ENCODE peak calls at places on chromosomes 3 and 15, in ten cellular contexts. E is HFFc6, O is fibroblast of mammary gland, W is endothelial cell of umbilical vein, F is fibroblast of villous mesenchyme, N is heart right ventricle, K is psoas muscle, S is nephron progenitor cell, Q is GM20000, V is bronchial epithelial cell. L is an unnamed sample.

GRCh38 chr3:9838856-9839255 is 5.0 kb downstream of the RPUSD3 start:
- DNase-seq in F (no peak), Q (no peak), W (no peak), O (no peak), E (no peak), S (no peak), K (no peak), V (no peak), N (no peak), L (no peak)

GRCh38 chr15:78944669-78945407 is at the start of gene CTSH:
- DNase-seq in W (peak), K (peak), E (no peak), O (no peak), S (peak), N (peak), V (no peak), Q (peak), F (peak), L (peak)

GRCh38 chr15:35624881-35625280 is 78.9 kb upstream of the DPH6 start:
- DNase-seq in F (peak), V (peak), O (peak), Q (no peak), E (peak), S (no peak), N (no peak), W (no peak), K (peak), L (no peak)

GRCh38 chr3:25901796-25902195 is 111.9 kb downstream of the OXSM start:
- DNase-seq in F (no peak), N (no peak), E (no peak), Q (no peak), V (no peak), K (no peak), O (no peak), S (no peak), W (no peak), L (no peak)

GRCh38 chr3:100067589-100067988 is 46.7 kb downstream of the FILIP1L start:
- DNase-seq in K (no peak), O (no peak), E (no peak), N (no peak), V (no peak), W (no peak), Q (no peak), F (no peak), S (no peak), L (no peak)

GRCh38 chr3:56862352-56863062 is 60.8 kb upstream of the ARHGEF3 start:
- DNase-seq in V (peak), K (no peak), O (peak), Q (peak), E (peak), N (no peak), F (peak), S (no peak), W (peak), L (no peak)

GRCh38 chr15:38647683-38648082 is 83.1 kb upstream of the RASGRP1 start:
- DNase-seq in S (no peak), F (peak), K (no peak), E (no peak), W (peak), V (peak), N (no peak), O (peak), Q (no peak), L (no peak)

GRCh38 chr15:64865998-64866520 is 24.3 kb downstream of the PLEKHO2 start:
- DNase-seq in Q (no peak), K (no peak), E (peak), F (peak), V (no peak), O (peak), S (no peak), W (no peak), N (no peak), L (no peak)

GRCh38 chr15:61681676-61682075 is 378.6 kb downstream of the VPS13C start:
- DNase-seq in Q (no peak), S (no peak), K (no peak), W (no peak), N (no peak), V (peak), F (no peak), E (no peak), O (no peak), L (no peak)

GRCh38 chr3:76365284-76365683 is 579.9 kb upstream of the ZNF717 start:
- DNase-seq in F (no peak), W (no peak), K (no peak), S (no peak), E (no peak), V (no peak), Q (no peak), N (no peak), O (no peak), L (no peak)

GRCh38 chr3:76367281-76367680 is 581.9 kb upstream of the ZNF717 start:
- DNase-seq in W (no peak), F (peak), S (no peak), E (no peak), K (no peak), O (no peak), N (no peak), Q (no peak), V (no peak), L (no peak)

GRCh38 chr3:76372497-76372896 is 587.1 kb upstream of the ZNF717 start:
- DNase-seq in V (no peak), E (no peak), S (no peak), O (no peak), W (no peak), K (no peak), F (no peak), N (no peak), Q (no peak), L (no peak)

GRCh38 chr3:76370749-76371148 is 585.4 kb upstream of the ZNF717 start:
- DNase-seq in Q (no peak), W (no peak), N (no peak), S (no peak), F (no peak), K (no peak), E (no peak), O (no peak), V (no peak), L (no peak)

DNA sequence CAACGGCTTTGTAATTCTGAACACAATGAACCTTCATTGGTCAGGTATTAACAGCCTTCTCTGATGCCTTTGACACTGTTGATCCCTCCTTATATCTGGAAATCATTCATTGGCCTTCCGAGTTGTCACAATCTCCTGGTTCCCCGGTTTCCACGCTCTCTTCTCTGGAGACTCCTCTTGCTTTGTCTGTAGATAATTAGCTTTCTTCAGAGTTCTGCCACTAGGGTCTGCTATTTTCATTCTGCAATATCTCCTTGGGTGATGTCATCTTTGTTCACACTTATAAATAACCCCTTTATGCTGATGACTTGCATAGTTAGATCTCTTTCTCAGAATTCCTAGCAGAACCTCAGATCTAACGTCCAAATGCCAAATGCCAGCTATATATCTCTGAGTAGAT is 583.8 kb upstream of the ZNF717 start:
- DNase-seq in F (peak), S (no peak), Q (no peak), N (no peak), K (no peak), O (no peak), E (no peak), W (no peak), V (peak), L (no peak)
- TF ChIP-seq CTCF in F (peak), S (no peak), Q (no peak), N (peak), K (no peak), O (no peak), E (no peak), W (no peak), V (no peak), L (peak)

DNA sequence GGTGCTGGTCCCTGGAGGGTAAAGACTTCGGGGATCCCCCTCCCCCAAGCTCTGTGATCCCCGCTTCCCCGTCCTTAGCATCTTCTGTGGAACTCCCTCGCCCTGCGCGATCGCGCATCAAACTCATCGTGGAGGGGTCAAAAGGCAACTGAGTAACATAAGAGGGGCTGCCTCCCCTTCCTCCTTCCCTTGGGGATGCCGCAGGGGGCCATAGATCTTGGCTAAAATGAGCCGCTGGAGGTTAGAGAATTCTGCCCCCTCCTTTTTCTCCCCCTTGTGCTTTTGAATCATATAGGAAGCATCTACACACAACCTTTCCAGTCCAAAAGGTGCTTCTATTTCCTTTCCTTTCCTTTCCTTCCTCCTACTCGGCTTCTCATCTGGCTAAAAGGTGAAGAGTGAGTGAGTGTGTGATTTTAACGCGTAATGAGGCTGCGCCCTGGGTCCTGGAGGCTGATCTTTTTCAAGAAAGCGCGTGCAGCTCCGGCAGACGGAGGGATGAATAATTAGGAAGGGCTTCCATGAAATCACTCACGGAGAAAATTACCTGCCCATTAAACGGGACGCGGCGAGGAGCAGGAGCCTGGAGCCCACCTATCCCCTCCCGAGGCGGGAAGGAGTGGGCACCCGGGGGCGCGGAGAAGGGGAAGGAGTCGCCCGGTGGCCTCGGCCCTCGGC is 832 bp upstream of the ROBO2 start:
- DNase-seq in Q (no peak), V (peak), F (peak), E (no peak), W (no peak), S (peak), O (peak), N (no peak), K (no peak), L (no peak)
- TF ChIP-seq CTCF in Q (no peak), V (no peak), F (no peak), E (no peak), W (no peak), S (no peak), O (no peak), N (no peak), K (no peak), L (no peak)

GRCh38 chr3:46860381-46861292 is 2.6 kb downstream of the MYL3 start:
- DNase-seq in O (no peak), Q (no peak), F (no peak), W (no peak), V (no peak), K (peak), N (peak), E (no peak), S (peak), L (no peak)
- TF ChIP-seq CTCF in O (peak), Q (peak), F (peak), W (peak), V (peak), K (peak), N (peak), E (peak), S (peak), L (peak)

DNA sequence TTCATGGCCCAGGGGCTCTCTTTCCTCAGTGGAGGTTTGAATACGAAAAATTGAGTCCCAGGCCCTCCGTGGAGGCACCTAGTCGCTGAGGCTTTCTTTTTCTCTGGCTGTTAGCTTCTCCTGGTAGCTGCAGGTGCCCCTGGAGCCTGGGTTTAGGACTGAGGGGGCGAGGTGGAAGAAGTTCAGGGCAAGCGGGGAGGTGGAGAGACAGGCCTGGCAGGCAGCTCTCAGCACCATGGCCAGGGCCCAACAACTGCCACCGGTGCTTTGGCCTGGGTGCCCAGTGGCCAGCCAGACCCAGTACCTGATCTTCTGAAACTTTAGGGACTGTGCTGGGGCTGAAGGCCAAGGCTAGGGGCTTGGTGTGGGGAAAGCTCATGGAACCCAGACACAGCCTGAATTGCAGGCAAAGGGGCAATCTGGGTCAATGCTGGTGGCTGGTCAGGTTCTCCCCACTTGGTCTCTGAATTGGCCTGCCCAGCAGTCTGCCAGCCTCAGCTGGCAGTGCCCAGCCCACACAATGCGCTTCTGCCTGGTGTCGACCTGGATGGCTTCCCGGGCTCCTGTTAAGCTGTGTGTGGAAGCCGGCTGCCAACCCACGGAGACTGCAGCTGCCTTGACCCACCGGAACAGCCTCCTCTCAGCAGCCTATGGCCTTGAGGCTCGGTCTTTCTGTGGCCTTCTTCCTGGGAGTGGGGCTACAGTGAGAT is 30.3 kb upstream of the POLG start:
- DNase-seq in K (no peak), N (no peak), E (no peak), W (no peak), Q (no peak), S (peak), O (no peak), V (no peak), F (no peak), L (no peak)
- TF ChIP-seq CTCF in K (no peak), N (no peak), E (no peak), W (no peak), Q (no peak), S (no peak), O (no peak), V (no peak), F (no peak), L (no peak)

GRCh38 chr3:140050396-140050795 is 115.4 kb downstream of the CLSTN2 start:
- DNase-seq in F (no peak), Q (no peak), O (no peak), W (no peak), S (no peak), E (no peak), K (no peak), N (no peak), V (no peak), L (no peak)

GRCh38 chr3:140053011-140053702 is 118.2 kb downstream of the CLSTN2 start:
- DNase-seq in F (no peak), E (no peak), W (no peak), O (no peak), N (no peak), K (no peak), V (no peak), S (peak), Q (no peak), L (no peak)

GRCh38 chr3:140053794-140054193 is 118.8 kb downstream of the CLSTN2 start:
- DNase-seq in W (no peak), Q (no peak), O (no peak), S (no peak), E (no peak), F (no peak), K (no peak), N (no peak), V (no peak), L (no peak)

GRCh38 chr3:140055032-140055791 is 120.2 kb downstream of the CLSTN2 start:
- DNase-seq in V (no peak), O (no peak), N (no peak), E (no peak), W (no peak), F (no peak), Q (no peak), K (no peak), S (no peak), L (no peak)

DNA sequence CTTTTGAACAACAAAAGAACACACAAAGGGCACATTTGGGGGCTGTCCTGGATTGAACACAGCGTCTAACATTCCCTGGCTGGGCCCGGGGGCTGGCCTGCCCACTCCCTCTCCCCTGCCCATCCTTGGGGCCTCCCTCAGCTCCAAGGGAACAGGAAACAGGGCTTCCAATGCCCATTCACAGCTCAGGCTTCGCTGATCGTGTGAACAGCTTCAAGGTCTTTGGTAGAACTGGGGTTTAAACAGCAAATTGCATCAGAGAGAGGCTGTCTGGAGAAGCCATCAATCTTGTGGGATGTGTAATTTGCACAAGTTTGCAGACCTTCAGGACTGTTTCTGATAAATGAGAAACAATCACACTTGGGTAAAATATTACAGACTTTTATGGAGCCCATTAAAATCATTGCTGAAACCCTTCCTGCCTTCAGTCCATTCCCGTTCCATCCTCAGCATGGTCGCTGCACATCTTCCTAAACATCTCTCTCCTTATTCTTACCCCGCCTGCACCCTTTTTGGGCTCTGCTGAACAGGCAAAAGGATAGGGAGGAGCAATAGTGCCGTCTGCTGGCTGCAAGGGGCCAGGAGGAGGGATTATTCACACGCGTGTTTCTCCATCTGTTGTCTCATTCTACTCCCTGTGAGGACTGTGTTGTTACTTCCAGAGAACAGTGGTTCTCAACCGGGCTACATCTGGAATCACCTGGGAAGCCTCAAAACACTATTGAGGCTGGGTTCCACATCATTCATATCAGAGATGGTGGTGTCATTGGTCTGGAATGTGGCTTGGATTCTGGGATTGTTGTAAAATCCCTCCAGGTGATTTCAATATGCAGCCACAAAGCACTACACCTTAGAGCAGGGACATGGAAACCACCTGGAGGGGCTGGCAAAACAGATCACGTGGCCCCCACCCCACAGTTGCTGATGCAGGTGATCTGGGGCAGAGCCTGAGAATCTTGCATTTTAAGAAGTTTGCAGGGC is 116.3 kb downstream of the CLSTN2 start:
- DNase-seq in K (no peak), E (no peak), V (peak), F (no peak), S (no peak), Q (no peak), W (no peak), N (no peak), O (peak), L (no peak)
- TF ChIP-seq CTCF in K (peak), E (no peak), V (peak), F (peak), S (no peak), Q (peak), W (no peak), N (peak), O (peak), L (peak)

DNA sequence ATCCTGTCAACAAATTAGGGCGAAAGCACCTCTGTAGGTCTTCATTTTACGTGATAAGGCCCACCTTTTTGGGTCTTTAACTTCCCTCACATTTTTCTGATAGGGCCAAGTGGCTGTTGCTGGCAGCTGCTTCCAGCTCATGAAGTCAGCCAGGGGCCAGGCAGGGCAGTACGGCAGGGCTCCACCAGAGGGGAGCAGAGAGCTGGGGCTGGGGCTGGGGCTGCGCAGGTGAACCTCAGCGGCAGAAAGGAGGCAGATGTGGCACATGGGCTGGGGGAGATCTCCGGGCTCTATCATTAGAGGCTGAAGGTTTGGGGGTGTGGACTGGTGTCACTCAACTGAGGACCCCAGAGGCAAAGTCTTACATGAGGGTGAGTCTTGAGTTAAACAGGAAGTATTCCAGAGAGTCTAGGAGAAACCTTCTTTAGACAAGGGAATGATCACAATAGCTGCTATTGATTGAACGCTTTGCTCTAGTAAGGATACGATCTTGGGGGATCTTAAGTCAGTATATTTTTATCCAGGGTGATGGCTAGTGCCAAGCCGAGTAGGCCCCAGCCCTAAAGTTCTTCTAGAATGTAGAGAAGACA is 62.8 kb upstream of the MEX3B start:
- DNase-seq in V (peak), Q (peak), N (peak), W (peak), K (peak), F (peak), O (peak), S (peak), E (peak), L (no peak)
- TF ChIP-seq CTCF in V (peak), Q (peak), N (peak), W (peak), K (peak), F (peak), O (peak), S (peak), E (peak), L (peak)

GRCh38 chr3:40499952-40500351 is 5.9 kb upstream of the ZNF620 start:
- DNase-seq in W (no peak), Q (no peak), F (no peak), S (no peak), N (no peak), E (no peak), K (no peak), O (no peak), V (no peak), L (no peak)

GRCh38 chr3:40504636-40505430 is 1.0 kb upstream of the ZNF620 start:
- DNase-seq in S (no peak), W (peak), F (peak), E (peak), V (peak), O (peak), Q (no peak), K (no peak), N (no peak), L (no peak)

GRCh38 chr3:40511031-40511718 is 5.3 kb downstream of the ZNF620 start:
- DNase-seq in N (no peak), W (no peak), E (no peak), O (no peak), V (no peak), Q (no peak), S (no peak), F (no peak), K (no peak), L (no peak)

GRCh38 chr3:40505599-40506462 is at the start of gene ZNF620:
- DNase-seq in W (peak), F (peak), S (peak), K (peak), Q (peak), N (peak), E (no peak), O (peak), V (no peak), L (peak)
- TF ChIP-seq CTCF in W (peak), F (peak), S (peak), K (peak), Q (peak), N (peak), E (peak), O (no peak), V (peak), L (peak)

GRCh38 chr15:70505411-70505919 is 257.9 kb downstream of the UACA start:
- DNase-seq in N (no peak), F (peak), W (peak), V (peak), K (no peak), S (no peak), O (peak), Q (no peak), E (peak), L (no peak)
- TF ChIP-seq CTCF in N (no peak), F (no peak), W (no peak), V (peak), K (no peak), S (no peak), O (no peak), Q (no peak), E (no peak), L (no peak)

GRCh38 chr3:46102059-46102779 is 74.9 kb upstream of the XCR1 start:
- DNase-seq in E (no peak), Q (no peak), W (no peak), K (no peak), O (no peak), S (no peak), N (no peak), V (no peak), F (no peak), L (no peak)
- TF ChIP-seq CTCF in E (no peak), Q (no peak), W (no peak), K (no peak), O (no peak), S (no peak), N (no peak), V (no peak), F (peak), L (no peak)

L was measured in D721Med.